ENCODE peak calls at places on chromosome 11, in six cellular contexts. One of them, this sample, is unnamed.

GRCh38 chr11:26095340-26095739 is 236.6 kb upstream of the ANO3 start:
- DNase-seq in MG63: no peak
- DNase-seq in COR-L47: no peak
- DNase-seq in hypothalamus: no peak
- DNase-seq in HS-27A: no peak
- DNase-seq in iris pigment epithelial cell: no peak
- DNase-seq in this sample: no peak

GRCh38 chr11:78168539-78169477 is 19.6 kb downstream of the KCTD21 start:
- DNase-seq in MG63: peak; percentile 92
- DNase-seq in COR-L47: no peak
- DNase-seq in hypothalamus: no peak
- DNase-seq in HS-27A: no peak
- DNase-seq in iris pigment epithelial cell: peak; percentile 81
- DNase-seq in this sample: peak; percentile 93

GRCh38 chr11:75279273-75279672 is 38.7 kb downstream of the TPBGL start:
- DNase-seq in MG63: no peak
- DNase-seq in COR-L47: no peak
- DNase-seq in hypothalamus: no peak
- DNase-seq in HS-27A: no peak
- DNase-seq in iris pigment epithelial cell: peak; percentile 29
- DNase-seq in this sample: no peak

GRCh38 chr11:131430466-131431176 is 60.2 kb downstream of the NTM start:
- DNase-seq in MG63: no peak
- DNase-seq in COR-L47: no peak
- DNase-seq in hypothalamus: no peak
- DNase-seq in HS-27A: no peak
- DNase-seq in iris pigment epithelial cell: no peak
- DNase-seq in this sample: no peak

GRCh38 chr11:101862410-101863233 is 52.2 kb upstream of the CEP126 start:
- DNase-seq in MG63: peak; percentile 47
- DNase-seq in COR-L47: peak; percentile 39
- DNase-seq in hypothalamus: no peak
- DNase-seq in HS-27A: no peak
- DNase-seq in iris pigment epithelial cell: peak; percentile 88
- DNase-seq in this sample: peak; percentile 81

GRCh38 chr11:69382131-69383128 is 88.5 kb downstream of the MYEOV start:
- DNase-seq in MG63: peak; percentile 60
- DNase-seq in COR-L47: peak; percentile 7
- DNase-seq in hypothalamus: no peak
- DNase-seq in HS-27A: no peak
- DNase-seq in iris pigment epithelial cell: peak; percentile 35
- DNase-seq in this sample: no peak

GRCh38 chr11:30059172-30059815 is 42.5 kb upstream of the KCNA4 start:
- DNase-seq in MG63: no peak
- DNase-seq in COR-L47: no peak
- DNase-seq in hypothalamus: no peak
- DNase-seq in HS-27A: no peak
- DNase-seq in iris pigment epithelial cell: no peak
- DNase-seq in this sample: no peak

GRCh38 chr11:63491614-63492372 is 826 bp upstream of the PLAAT5 start:
- DNase-seq in MG63: no peak
- DNase-seq in COR-L47: no peak
- DNase-seq in hypothalamus: no peak
- DNase-seq in HS-27A: no peak
- DNase-seq in iris pigment epithelial cell: peak; percentile 75
- DNase-seq in this sample: peak; percentile 58

GRCh38 chr11:127074151-127074761 is 73.7 kb upstream of the KIRREL3 start:
- DNase-seq in MG63: peak; percentile 55
- DNase-seq in COR-L47: peak; percentile 84
- DNase-seq in hypothalamus: no peak
- DNase-seq in HS-27A: no peak
- DNase-seq in iris pigment epithelial cell: no peak
- DNase-seq in this sample: peak; percentile 75

GRCh38 chr11:67303132-67303988 is at the start of gene SSH3:
- DNase-seq in MG63: peak; percentile 75
- DNase-seq in COR-L47: peak; percentile 40
- DNase-seq in hypothalamus: peak; percentile 53
- DNase-seq in HS-27A: no peak
- DNase-seq in iris pigment epithelial cell: peak; percentile 57
- DNase-seq in this sample: peak; percentile 58

GRCh38 chr11:41784513-41785335 is 325.3 kb upstream of the LRRC4C start:
- DNase-seq in MG63: no peak
- DNase-seq in COR-L47: no peak
- DNase-seq in hypothalamus: no peak
- DNase-seq in HS-27A: no peak
- DNase-seq in iris pigment epithelial cell: no peak
- DNase-seq in this sample: no peak

GRCh38 chr11:133212201-133212600 is 320.1 kb downstream of the OPCML start:
- DNase-seq in MG63: no peak
- DNase-seq in COR-L47: no peak
- DNase-seq in hypothalamus: no peak
- DNase-seq in HS-27A: no peak
- DNase-seq in iris pigment epithelial cell: no peak
- DNase-seq in this sample: no peak

GRCh38 chr11:97615541-97615940 is 1225.7 kb downstream of the JRKL start:
- DNase-seq in MG63: no peak
- DNase-seq in COR-L47: no peak
- DNase-seq in hypothalamus: no peak
- DNase-seq in HS-27A: no peak
- DNase-seq in iris pigment epithelial cell: peak; percentile 24
- DNase-seq in this sample: no peak

GRCh38 chr11:7413961-7414728 is 71.2 kb upstream of the OLFML1 start:
- DNase-seq in MG63: no peak
- DNase-seq in COR-L47: no peak
- DNase-seq in hypothalamus: no peak
- DNase-seq in HS-27A: no peak
- DNase-seq in iris pigment epithelial cell: no peak
- DNase-seq in this sample: no peak

GRCh38 chr11:12215192-12215591 is 104.8 kb downstream of the MICAL2 start:
- DNase-seq in MG63: no peak
- DNase-seq in COR-L47: peak; percentile 82
- DNase-seq in hypothalamus: no peak
- DNase-seq in HS-27A: no peak
- DNase-seq in iris pigment epithelial cell: no peak
- DNase-seq in this sample: no peak

GRCh38 chr11:122093731-122094130 is 22.3 kb downstream of the BLID start:
- DNase-seq in MG63: no peak
- DNase-seq in COR-L47: no peak
- DNase-seq in hypothalamus: no peak
- DNase-seq in HS-27A: no peak
- DNase-seq in iris pigment epithelial cell: peak; percentile 80
- DNase-seq in this sample: peak; percentile 86

GRCh38 chr11:129061466-129062194 is 119.0 kb upstream of the TP53AIP1 start:
- DNase-seq in MG63: no peak
- DNase-seq in COR-L47: no peak
- DNase-seq in hypothalamus: no peak
- DNase-seq in HS-27A: peak; percentile 22
- DNase-seq in iris pigment epithelial cell: peak; percentile 90
- DNase-seq in this sample: peak; percentile 89

GRCh38 chr11:122101625-122102291 is 14.3 kb downstream of the BLID start:
- DNase-seq in MG63: peak; percentile 60
- DNase-seq in COR-L47: no peak
- DNase-seq in hypothalamus: peak; percentile 83
- DNase-seq in HS-27A: no peak
- DNase-seq in iris pigment epithelial cell: peak; percentile 83
- DNase-seq in this sample: peak; percentile 91

GRCh38 chr11:68038226-68038717 is 553 bp upstream of the TCIRG1 start:
- DNase-seq in MG63: no peak
- DNase-seq in COR-L47: no peak
- DNase-seq in hypothalamus: no peak
- DNase-seq in HS-27A: no peak
- DNase-seq in iris pigment epithelial cell: no peak
- DNase-seq in this sample: no peak

GRCh38 chr11:12029738-12030363 is 21.4 kb upstream of the DKK3 start:
- DNase-seq in MG63: peak; percentile 72
- DNase-seq in COR-L47: no peak
- DNase-seq in hypothalamus: no peak
- DNase-seq in HS-27A: peak; percentile 59
- DNase-seq in iris pigment epithelial cell: no peak
- DNase-seq in this sample: peak; percentile 55

GRCh38 chr11:67321313-67321871 is 18.1 kb downstream of the SSH3 start:
- DNase-seq in MG63: no peak
- DNase-seq in COR-L47: no peak
- DNase-seq in hypothalamus: no peak
- DNase-seq in HS-27A: no peak
- DNase-seq in iris pigment epithelial cell: no peak
- DNase-seq in this sample: no peak

GRCh38 chr11:19474954-19475811 is 234.4 kb upstream of the E2F8 start:
- DNase-seq in MG63: no peak
- DNase-seq in COR-L47: peak; percentile 87
- DNase-seq in hypothalamus: peak; percentile 48
- DNase-seq in HS-27A: no peak
- DNase-seq in iris pigment epithelial cell: no peak
- DNase-seq in this sample: no peak

GRCh38 chr11:123562166-123562565 is 92.3 kb downstream of the SCN3B start:
- DNase-seq in MG63: no peak
- DNase-seq in COR-L47: no peak
- DNase-seq in hypothalamus: no peak
- DNase-seq in HS-27A: no peak
- DNase-seq in iris pigment epithelial cell: no peak
- DNase-seq in this sample: no peak

GRCh38 chr11:19756675-19757475 is 44.2 kb downstream of the NAV2 start:
- DNase-seq in MG63: no peak
- DNase-seq in COR-L47: no peak
- DNase-seq in hypothalamus: peak; percentile 68
- DNase-seq in HS-27A: no peak
- DNase-seq in iris pigment epithelial cell: no peak
- DNase-seq in this sample: peak; percentile 68

GRCh38 chr11:76313913-76314740 is 66.8 kb downstream of the THAP12 start:
- DNase-seq in MG63: no peak
- DNase-seq in COR-L47: no peak
- DNase-seq in hypothalamus: no peak
- DNase-seq in HS-27A: no peak
- DNase-seq in iris pigment epithelial cell: peak; percentile 13
- DNase-seq in this sample: no peak

GRCh38 chr11:16779436-16779835 is 41.0 kb downstream of the C11orf58 start:
- DNase-seq in MG63: no peak
- DNase-seq in COR-L47: no peak
- DNase-seq in hypothalamus: no peak
- DNase-seq in HS-27A: no peak
- DNase-seq in iris pigment epithelial cell: no peak
- DNase-seq in this sample: no peak

GRCh38 chr11:108915666-108916065 is 250.8 kb downstream of the DDX10 start:
- DNase-seq in MG63: no peak
- DNase-seq in COR-L47: no peak
- DNase-seq in hypothalamus: no peak
- DNase-seq in HS-27A: no peak
- DNase-seq in iris pigment epithelial cell: peak; percentile 63
- DNase-seq in this sample: no peak